ENCODE peak calls at places on chromosomes 4 and X, in six cellular contexts. F, Y, T, R, X and B are unnamed samples.

GRCh38 chrX:103437147-103437873 is 61.0 kb downstream of the BEX3 start:
- DNase-seq in F (no peak), Y (no peak), T (no peak), R (no peak), X (no peak), B (peak)

GRCh38 chr4:3337811-3338210 is 45.0 kb downstream of the RGS12 start:
- DNase-seq in F (no peak), Y (no peak), T (no peak), R (no peak), X (no peak), B (no peak)

GRCh38 chr4:153495480-153496206 is 29.5 kb downstream of the TMEM131L start:
- DNase-seq in F (no peak), Y (no peak), T (no peak), R (no peak), X (no peak), B (no peak)

GRCh38 chrX:110012818-110013484 is 10.0 kb downstream of the TMEM164 start:
- DNase-seq in F (no peak), Y (no peak), T (no peak), R (no peak), X (no peak), B (no peak)

GRCh38 chrX:45849261-45849660 is 648.6 kb upstream of the DIPK2B start:
- DNase-seq in F (no peak), Y (no peak), T (peak), R (peak), X (peak), B (peak)

GRCh38 chr4:127624176-127624575 is 8.6 kb upstream of the INTU start:
- DNase-seq in F (no peak), Y (no peak), T (no peak), R (no peak), X (no peak), B (no peak)

GRCh38 chr4:109026588-109026987 is 263.7 kb upstream of the ETNPPL start:
- DNase-seq in F (no peak), Y (no peak), T (no peak), R (no peak), X (no peak), B (no peak)

GRCh38 chrX:147899715-147900114 is 12.0 kb upstream of the FMR1 start:
- DNase-seq in F (no peak), Y (no peak), T (peak), R (no peak), X (no peak), B (no peak)

GRCh38 chrX:115560978-115561604 is at the start of gene PLS3:
- DNase-seq in F (peak), Y (peak), T (peak), R (no peak), X (peak), B (peak)

GRCh38 chrX:45769919-45770582 is 569.4 kb upstream of the DIPK2B start:
- DNase-seq in F (peak), Y (peak), T (peak), R (no peak), X (peak), B (peak)

GRCh38 chr4:14581741-14582140 is 420.5 kb upstream of the CPEB2 start:
- DNase-seq in F (no peak), Y (no peak), T (no peak), R (no peak), X (no peak), B (no peak)

GRCh38 chr4:73599182-73599581 is 21.1 kb downstream of the RASSF6 start:
- DNase-seq in F (no peak), Y (no peak), T (peak), R (no peak), X (peak), B (peak)

GRCh38 chrX:3713225-3713936 is at the start of gene PRKX:
- DNase-seq in F (peak), Y (peak), T (peak), R (peak), X (peak), B (peak)

GRCh38 chrX:40169193-40170086 is 71.7 kb upstream of the BCOR start:
- DNase-seq in F (peak), Y (no peak), T (peak), R (peak), X (peak), B (no peak)

GRCh38 chrX:56733459-56734046 is 4.5 kb downstream of the NBDY start:
- DNase-seq in F (peak), Y (no peak), T (peak), R (peak), X (peak), B (peak)

GRCh38 chr4:73891739-73892405 is 22.7 kb downstream of the CXCL1 start:
- DNase-seq in F (no peak), Y (no peak), T (peak), R (no peak), X (peak), B (peak)

GRCh38 chrX:40262641-40263560 is 165.1 kb upstream of the BCOR start:
- DNase-seq in F (no peak), Y (no peak), T (peak), R (no peak), X (peak), B (peak)

GRCh38 chr4:64341711-64342110 is 67.5 kb downstream of the TECRL start:
- DNase-seq in F (no peak), Y (peak), T (no peak), R (no peak), X (no peak), B (no peak)

GRCh38 chrX:109299091-109299490 is 182.8 kb downstream of the GUCY2F start:
- DNase-seq in F (no peak), Y (no peak), T (no peak), R (no peak), X (peak), B (peak)

GRCh38 chr4:84497220-84497834 is 1.8 kb downstream of the NKX6-1 start:
- DNase-seq in F (no peak), Y (no peak), T (no peak), R (no peak), X (peak), B (peak)

GRCh38 chrX:138897621-138898492 is 186.3 kb upstream of the FGF13 start:
- DNase-seq in F (no peak), Y (no peak), T (no peak), R (no peak), X (no peak), B (peak)

GRCh38 chr4:119314356-119314755 is 7.6 kb downstream of the FABP2 start:
- DNase-seq in F (no peak), Y (no peak), T (peak), R (peak), X (peak), B (peak)

GRCh38 chr4:158053801-158054200 is 119.0 kb downstream of the GASK1B start:
- DNase-seq in F (no peak), Y (no peak), T (no peak), R (no peak), X (no peak), B (no peak)

GRCh38 chr4:177737387-177737965 is 295.2 kb upstream of the AGA start:
- DNase-seq in F (no peak), Y (no peak), T (no peak), R (no peak), X (no peak), B (no peak)

GRCh38 chrX:23902419-23902818 is 5.3 kb downstream of the APOO start:
- DNase-seq in F (no peak), Y (no peak), T (peak), R (peak), X (peak), B (peak)

GRCh38 chr4:40403079-40403478 is 67.9 kb downstream of the CHRNA9 start:
- DNase-seq in F (no peak), Y (no peak), T (no peak), R (no peak), X (no peak), B (no peak)

GRCh38 chrX:104318330-104319009 is 63.7 kb upstream of the ESX1 start:
- DNase-seq in F (peak), Y (no peak), T (peak), R (no peak), X (peak), B (peak)

GRCh38 chr4:82268050-82268825 is 105.6 kb downstream of the HNRNPD start:
- DNase-seq in F (peak), Y (peak), T (peak), R (peak), X (peak), B (peak)